ENCODE peak calls at places on chromosomes 4 and X, in four cellular contexts. D, O, Y and G are unnamed samples.

GRCh38 chrX:30893206-30893605 is 4.2 kb upstream of the TAB3 start:
- DNase-seq in D (no peak), Y (no peak), O (no peak), G (no peak)

GRCh38 chr4:100306018-100306417 is 115.8 kb upstream of the DDIT4L start:
- DNase-seq in Y (no peak), D (no peak), O (no peak), G (no peak)

GRCh38 chr4:77437079-77437478 is 168.5 kb upstream of the CXCL13 start:
- DNase-seq in Y (no peak), D (no peak), O (no peak), G (no peak)

GRCh38 chrX:74450803-74451449 is 29.6 kb downstream of the SLC16A2 start:
- DNase-seq in Y (peak), D (no peak), O (no peak), G (no peak)

GRCh38 chr4:1967512-1968149 is 41.1 kb downstream of the NELFA start:
- DNase-seq in O (no peak), D (peak), Y (no peak), G (no peak)

GRCh38 chr4:111512081-111512774 is 633.0 kb upstream of the FAM241A start:
- DNase-seq in D (peak), Y (peak), O (no peak), G (no peak)

GRCh38 chrX:26788402-26788998 is 572.5 kb downstream of the MAGEB5 start:
- DNase-seq in D (peak), O (no peak), Y (no peak), G (no peak)

GRCh38 chr4:144667500-144667899 is 21.5 kb downstream of the HHIP start:
- DNase-seq in D (peak), O (no peak), Y (no peak), G (no peak)

GRCh38 chr4:73104695-73105094 is 35.2 kb upstream of the COX18 start:
- DNase-seq in O (no peak), Y (no peak), D (no peak), G (no peak)

GRCh38 chrX:135432453-135432852 is 10.7 kb downstream of the SMIM10L2A start:
- DNase-seq in D (no peak), Y (no peak), O (no peak), G (no peak)

GRCh38 chr4:167119392-167119791 is 114.9 kb downstream of the SPOCK3 start:
- DNase-seq in D (no peak), O (no peak), Y (no peak), G (no peak)

GRCh38 chrX:53265771-53266170 is 15.6 kb downstream of the IQSEC2 start:
- DNase-seq in Y (no peak), O (no peak), D (no peak), G (no peak)

GRCh38 chr4:18180122-18180521 is 158.6 kb upstream of the LCORL start:
- DNase-seq in Y (no peak), O (no peak), D (no peak), G (no peak)

GRCh38 chr4:188971125-188971524 is 831.9 kb downstream of the TRIML1 start:
- DNase-seq in Y (peak), O (peak), D (no peak), G (peak)

GRCh38 chrX:15714529-15714928 is 23.5 kb upstream of the CA5B start:
- DNase-seq in O (no peak), Y (no peak), D (peak), G (no peak)

GRCh38 chrX:17689971-17690409 is 47.3 kb upstream of the SCML1 start:
- DNase-seq in D (peak), Y (peak), O (peak), G (peak)

GRCh38 chrX:134908235-134908834 is 82.5 kb upstream of the SMIM10 start:
- DNase-seq in Y (no peak), D (peak), O (peak), G (no peak)

GRCh38 chr4:6953751-6954380 is 44.2 kb downstream of the TBC1D14 start:
- DNase-seq in D (no peak), Y (peak), O (no peak), G (no peak)

GRCh38 chrX:132614297-132614696 is 125.5 kb upstream of the MBNL3 start:
- DNase-seq in Y (no peak), D (no peak), O (peak), G (peak)

DNA sequence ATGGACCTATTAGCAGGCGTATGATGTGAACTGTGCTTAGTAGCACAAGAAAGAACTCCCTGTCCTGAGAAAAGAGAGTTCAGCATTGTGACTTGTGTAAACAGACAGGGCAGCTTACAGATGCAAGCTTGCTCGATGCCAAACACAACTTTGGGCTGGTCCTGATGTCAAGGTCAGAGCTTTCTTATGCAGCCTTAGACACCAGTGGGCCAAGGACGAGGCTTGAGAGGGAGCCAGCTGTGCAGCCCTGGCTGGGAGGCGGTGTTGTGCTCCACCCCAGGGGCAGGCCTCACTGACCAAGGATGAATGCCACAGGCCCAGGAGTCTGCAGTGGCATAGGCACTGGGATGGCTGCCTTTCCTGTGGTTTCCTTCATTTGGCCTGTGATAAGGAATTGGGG is 35.4 kb downstream of the JADE1 start:
- DNase-seq in D (no peak), Y (no peak), O (no peak), G (no peak)
- H2AFZ ChIP-seq in D (no peak), Y (no peak), O (no peak), G (no peak)

DNA sequence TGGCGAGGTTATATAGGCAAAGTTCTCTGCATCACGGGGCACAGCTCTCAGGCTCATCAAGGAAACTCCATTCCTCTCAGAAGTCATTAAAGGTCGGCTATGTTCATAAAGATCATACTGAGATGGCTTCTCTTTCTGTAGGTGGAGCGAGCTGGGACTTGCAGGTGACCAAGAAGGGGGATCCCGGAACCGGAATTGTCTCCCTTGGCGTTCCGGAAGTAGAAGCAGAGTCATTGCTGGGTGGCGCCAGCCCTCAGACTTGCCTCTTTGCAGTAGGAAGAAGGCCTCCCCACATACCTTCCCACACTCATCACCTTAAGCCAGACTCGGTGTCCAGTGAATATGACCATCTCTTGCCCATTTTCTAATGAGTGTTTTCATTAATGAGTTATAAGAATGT is 17.9 kb upstream of the HPGD start:
- DNase-seq in D (no peak), O (no peak), Y (no peak), G (no peak)
- H2AFZ ChIP-seq in D (no peak), O (no peak), Y (no peak), G (no peak)

DNA sequence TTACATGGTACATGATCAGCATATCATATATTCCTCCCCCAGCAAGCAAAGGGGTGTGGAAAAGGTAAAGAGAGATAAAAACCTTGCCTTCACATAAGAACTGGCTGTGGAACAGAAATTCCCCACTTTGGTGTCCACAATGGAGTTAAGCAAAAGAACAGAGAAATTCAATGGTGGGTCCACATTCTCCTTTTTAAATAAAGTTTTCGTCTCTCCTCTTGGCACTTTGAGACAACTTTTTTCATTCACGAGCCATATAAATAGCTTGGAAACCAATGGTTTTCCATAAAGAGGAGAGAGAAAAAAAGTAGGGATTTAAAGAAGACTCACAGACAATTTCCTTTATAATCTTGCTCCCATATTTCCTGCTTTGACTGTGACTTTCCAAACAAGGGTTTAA is 148.1 kb downstream of the TSPAN5 start:
- DNase-seq in O (no peak), D (no peak), Y (no peak), G (no peak)
- H2AFZ ChIP-seq in O (no peak), D (no peak), Y (no peak), G (no peak)

GRCh38 chrX:12947545-12948235 is 27.2 kb upstream of the TMSB4X start:
- DNase-seq in Y (no peak), D (no peak), O (no peak), G (no peak)
- H2AFZ ChIP-seq in Y (no peak), D (no peak), O (peak), G (no peak)

GRCh38 chr4:5052726-5053425 is 1.6 kb downstream of the STK32B start:
- DNase-seq in Y (no peak), O (no peak), D (no peak), G (no peak)
- H2AFZ ChIP-seq in Y (no peak), O (no peak), D (no peak), G (no peak)

DNA sequence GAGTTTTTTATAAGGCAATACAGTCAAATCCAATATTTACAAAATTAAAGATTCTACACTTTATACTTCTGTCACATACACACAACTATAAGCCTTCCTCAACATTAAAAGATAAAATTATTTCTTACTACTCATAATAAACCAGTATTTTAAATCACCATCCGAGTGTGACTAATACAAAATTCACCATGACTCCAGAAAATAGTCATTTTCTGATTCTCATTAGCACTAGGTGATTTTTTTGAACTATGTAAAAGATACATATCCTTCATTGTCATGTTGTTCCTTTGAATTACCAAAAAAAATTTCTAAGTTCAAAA is 641 bp upstream of the SLC7A11 start:
- DNase-seq in O (no peak), D (no peak), Y (no peak), G (peak)
- H2AFZ ChIP-seq in O (peak), D (no peak), Y (peak), G (peak)

DNA sequence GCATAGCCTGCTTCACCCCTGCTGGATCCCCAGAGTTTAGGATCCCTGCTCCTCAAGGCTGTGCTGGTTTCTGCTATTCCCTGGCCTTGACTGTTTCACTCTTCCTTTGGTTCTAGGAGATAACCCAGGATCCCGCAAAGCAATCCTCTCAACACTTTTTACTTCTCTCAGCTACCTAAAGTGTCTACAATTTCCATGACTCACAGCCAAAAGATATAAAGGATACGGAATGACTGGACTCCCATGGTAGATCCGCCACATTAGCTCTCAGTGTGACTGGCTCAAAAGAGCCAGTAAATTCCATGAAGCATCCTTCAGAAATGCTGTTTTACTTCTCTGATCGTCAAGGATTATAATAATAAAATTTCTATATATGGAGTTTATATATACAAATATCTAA is 66.3 kb upstream of the TMEM164 start:
- DNase-seq in O (no peak), D (no peak), Y (no peak), G (no peak)
- H2AFZ ChIP-seq in O (no peak), D (no peak), Y (no peak), G (no peak)

GRCh38 chrX:23061116-23061515 is 61.4 kb downstream of the DDX53 start:
- DNase-seq in O (no peak), Y (no peak), D (no peak), G (no peak)
- H2AFZ ChIP-seq in O (no peak), Y (no peak), D (no peak), G (no peak)

DNA sequence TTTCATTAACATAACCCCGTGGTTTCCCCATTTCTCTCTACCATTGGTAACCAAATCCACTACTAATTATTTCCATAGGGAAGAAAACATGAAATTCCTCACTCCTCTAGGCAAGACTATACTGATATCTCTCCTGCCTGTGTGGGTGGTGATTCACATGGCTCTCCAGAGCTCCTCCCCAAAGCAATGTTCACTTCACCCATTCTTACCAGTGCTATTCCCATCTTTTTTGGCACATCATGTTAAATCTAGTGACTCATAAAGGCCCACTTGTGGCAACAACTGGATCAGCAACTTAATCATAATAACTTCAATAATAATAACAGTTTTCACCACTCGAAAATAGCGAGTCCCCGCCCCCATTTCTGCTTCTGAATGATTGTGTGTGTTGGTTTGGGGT is 6.1 kb upstream of the HCCS start:
- DNase-seq in D (peak), O (no peak), Y (no peak), G (no peak)
- H2AFZ ChIP-seq in D (no peak), O (no peak), Y (no peak), G (no peak)